ENCODE peak calls at places on chromosomes 12 and 14, in six cellular contexts. G is fibroblast of lung, F is K562, S is neural progenitor cell, D is GM23338, Y is endothelial cell of umbilical vein. N is an unnamed sample.
A peak's percentile ranks its signal among the peaks of the same experiment; 100 is the strongest.

GRCh38 chr14:78612666-78613065 is 442.5 kb downstream of the NRXN3 start:
- DNase-seq in G (peak; percentile 25), F (no peak), S (no peak), D (no peak), Y (no peak), N (no peak)

GRCh38 chr14:70882771-70883492 is 24.3 kb upstream of the PCNX1 start:
- DNase-seq in G (peak; percentile 67), F (no peak), S (no peak), D (no peak), Y (peak; percentile 70), N (no peak)

GRCh38 chr12:45268672-45269406 is 52.9 kb downstream of the ANO6 start:
- DNase-seq in G (peak; percentile 95), F (peak; percentile 50), S (peak; percentile 11), D (peak; percentile 58), Y (peak; percentile 99), N (peak; percentile 42)

GRCh38 chr14:79144891-79145290 is 974.7 kb downstream of the NRXN3 start:
- DNase-seq in G (peak; percentile 49), F (no peak), S (no peak), D (no peak), Y (no peak), N (no peak)

GRCh38 chr12:106227641-106228319 is 20.0 kb downstream of the CKAP4 start:
- DNase-seq in G (peak; percentile 52), F (no peak), S (no peak), D (no peak), Y (no peak), N (peak; percentile 61)

GRCh38 chr12:47340391-47341015 is 260.7 kb upstream of the AMIGO2 start:
- DNase-seq in G (peak; percentile 72), F (no peak), S (no peak), D (no peak), Y (no peak), N (no peak)

GRCh38 chr14:39015360-39015961 is 87.6 kb downstream of the SEC23A start:
- DNase-seq in G (peak; percentile 44), F (peak; percentile 32), S (peak; percentile 68), D (peak; percentile 75), Y (peak; percentile 76), N (no peak)

GRCh38 chr14:78278464-78278863 is 108.3 kb downstream of the NRXN3 start:
- DNase-seq in G (no peak), F (no peak), S (no peak), D (no peak), Y (no peak), N (no peak)

GRCh38 chr12:60489071-60489470 is 893.2 kb downstream of the SLC16A7 start:
- DNase-seq in G (peak; percentile 16), F (no peak), S (no peak), D (no peak), Y (no peak), N (no peak)
- TF ChIP-seq EZH2 in G (no peak), F (no peak), S (no peak), D (no peak), Y (no peak), N (no peak)

DNA sequence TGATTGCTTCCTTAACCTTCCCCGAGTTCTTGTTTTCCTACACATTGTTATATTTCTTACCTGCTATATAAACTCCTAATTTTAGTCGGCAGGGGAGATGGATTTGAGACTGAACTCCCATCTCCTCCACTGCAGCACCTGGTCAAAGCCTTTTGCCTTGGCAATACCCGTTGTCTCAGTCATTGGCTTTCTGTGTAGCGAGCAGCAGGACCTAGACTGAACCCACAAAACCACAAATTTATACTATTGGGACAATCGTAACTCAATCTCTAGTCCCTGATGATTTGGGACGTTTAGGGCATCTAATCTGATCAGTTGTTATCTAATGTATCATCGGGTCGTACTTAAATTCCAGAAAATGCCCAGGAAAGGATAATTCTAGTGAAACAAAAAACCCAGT is 37.8 kb upstream of the BAZ1A start:
- DNase-seq in G (no peak), F (no peak), S (no peak), D (no peak), Y (no peak), N (no peak)
- TF ChIP-seq CTCF in G (no peak), F (no peak), S (no peak), D (no peak), Y (no peak), N (no peak)

DNA sequence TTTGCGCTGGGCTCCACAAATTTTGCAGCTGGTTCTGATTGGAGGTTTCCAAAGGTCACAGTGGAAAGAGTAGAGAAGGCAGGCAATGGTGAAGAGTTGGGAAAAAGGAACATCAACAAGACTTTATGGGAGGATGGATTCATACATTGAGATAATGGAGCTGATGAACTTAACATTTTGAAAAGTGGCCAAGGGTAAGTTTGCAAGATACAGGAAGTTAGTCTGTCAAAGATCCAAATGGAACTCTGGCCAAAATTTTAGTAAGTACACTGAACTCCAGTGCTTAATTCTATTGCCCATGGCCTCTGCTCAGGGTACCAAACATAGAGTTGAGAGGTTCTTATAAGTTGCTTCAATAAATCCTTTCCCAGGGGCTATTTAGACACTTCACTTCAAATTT is 15.6 kb downstream of the CCER1 start:
- DNase-seq in G (peak; percentile 6), F (no peak), S (no peak), D (no peak), Y (no peak), N (no peak)
- TF ChIP-seq EZH2 in G (no peak), F (no peak), S (no peak), D (no peak), Y (no peak), N (no peak)

GRCh38 chr14:96091941-96092411 is 52.8 kb downstream of the C14orf132 start:
- DNase-seq in G (peak; percentile 71), F (no peak), S (no peak), D (no peak), Y (no peak), N (no peak)

GRCh38 chr14:96091149-96091693 is 52.1 kb downstream of the C14orf132 start:
- DNase-seq in G (no peak), F (no peak), S (no peak), D (no peak), Y (no peak), N (no peak)

GRCh38 chr14:96088911-96089310 is 49.7 kb downstream of the C14orf132 start:
- DNase-seq in G (no peak), F (no peak), S (no peak), D (no peak), Y (no peak), N (no peak)

GRCh38 chr14:96089401-96089800 is 50.2 kb downstream of the C14orf132 start:
- DNase-seq in G (no peak), F (no peak), S (no peak), D (no peak), Y (no peak), N (no peak)

GRCh38 chr14:96090441-96091148 is 51.4 kb downstream of the C14orf132 start:
- DNase-seq in G (peak; percentile 80), F (no peak), S (no peak), D (no peak), Y (no peak), N (no peak)
- TF ChIP-seq CTCF in G (no peak), F (no peak), S (no peak), D (no peak), Y (no peak), N (no peak)

GRCh38 chr12:99984271-99985128 is at the start of gene ANKS1B:
- DNase-seq in G (peak; percentile 66), F (peak; percentile 57), S (peak; percentile 86), D (peak; percentile 79), Y (peak; percentile 19), N (no peak)
- TF ChIP-seq EZH2 in G (no peak), F (no peak), S (no peak), D (no peak), Y (no peak), N (no peak)